ENCODE peak calls at places on chromosomes 16 and 17, in seven cellular contexts. A, H, O, Y, Z, W and I are unnamed samples.

GRCh38 chr17:27879987-27880608 is 13.1 kb downstream of the LYRM9 start:
- DNase-seq in Y (peak; percentile 34), Z (peak; percentile 71), W (peak; percentile 82), A (peak; percentile 73), H (peak; percentile 87), O (peak; percentile 51), I (peak; percentile 76)

GRCh38 chr17:49362723-49363117 is 670 bp upstream of the ZNF652 start:
- DNase-seq in O (no peak), H (peak; percentile 58), Z (no peak), W (no peak), Y (no peak), A (no peak), I (no peak)

GRCh38 chr16:30780549-30780948 is 6.5 kb downstream of the ZNF629 start:
- DNase-seq in H (no peak), Z (no peak), A (no peak), W (no peak), O (no peak), Y (no peak), I (no peak)

GRCh38 chr17:31696184-31696602 is 162.9 kb downstream of the COPRS start:
- DNase-seq in H (no peak), A (peak; percentile 97), Z (peak; percentile 24), Y (no peak), W (no peak), O (peak; percentile 13), I (no peak)

GRCh38 chr17:46742539-46743270 is 75.8 kb downstream of the WNT3 start:
- DNase-seq in Z (no peak), H (no peak), A (peak; percentile 98), O (no peak), Y (no peak), W (no peak), I (peak; percentile 19)

GRCh38 chr17:74368341-74369152 is 1.2 kb downstream of the GPR142 start:
- DNase-seq in A (peak; percentile 77), Z (peak; percentile 62), O (no peak), W (peak; percentile 83), H (peak; percentile 85), Y (peak; percentile 60), I (peak; percentile 82)

GRCh38 chr17:29918922-29919856 is 10.8 kb downstream of the SSH2 start:
- DNase-seq in Z (no peak), O (no peak), W (no peak), A (peak; percentile 62), Y (no peak), H (no peak), I (no peak)

GRCh38 chr17:63696381-63696961 is 3.5 kb downstream of the LIMD2 start:
- DNase-seq in W (peak; percentile 45), A (peak; percentile 60), H (peak; percentile 90), Z (no peak), Y (no peak), O (no peak), I (peak; percentile 63)

GRCh38 chr16:28188085-28188916 is 23.5 kb downstream of the XPO6 start:
- DNase-seq in O (no peak), W (no peak), Z (no peak), H (peak; percentile 76), A (no peak), Y (no peak), I (no peak)

GRCh38 chr16:17475104-17475503 is 4.3 kb upstream of the XYLT1 start:
- DNase-seq in W (peak; percentile 55), Z (no peak), H (no peak), O (no peak), Y (no peak), A (no peak), I (no peak)

GRCh38 chr17:57294075-57294474 is 37.8 kb downstream of the MSI2 start:
- DNase-seq in Z (no peak), O (no peak), W (no peak), A (no peak), Y (no peak), H (no peak), I (no peak)

GRCh38 chr16:2027024-2028010 is 615 bp downstream of the NHERF2 start:
- DNase-seq in W (no peak), Y (no peak), O (no peak), Z (no peak), H (no peak), A (peak; percentile 72), I (no peak)